ENCODE peak calls at places on chromosomes 12 and 14, in five cellular contexts. I, G, D, C and K are unnamed samples.

GRCh38 chr14:32998433-32998832 is 59.8 kb downstream of the NPAS3 start:
- DNase-seq in I (no peak), G (no peak), C (no peak), D (peak), K (peak)

GRCh38 chr14:99807413-99808132 is 14.4 kb downstream of the EML1 start:
- DNase-seq in I (no peak), C (no peak), G (no peak), D (no peak), K (peak)

GRCh38 chr12:4539167-4539870 is 629 bp downstream of the RAD51AP1 start:
- DNase-seq in D (no peak), G (no peak), I (no peak), C (no peak), K (peak)

GRCh38 chr12:132766380-132767085 is 4.9 kb upstream of the ANKLE2 start:
- DNase-seq in D (no peak), I (no peak), G (no peak), C (no peak), K (peak)

GRCh38 chr12:96422192-96422591 is 22.0 kb upstream of the CDK17 start:
- DNase-seq in C (no peak), D (no peak), G (no peak), I (no peak), K (no peak)

GRCh38 chr14:100140452-100141132 is 18.9 kb downstream of the DEGS2 start:
- DNase-seq in D (no peak), I (no peak), G (no peak), C (no peak), K (no peak)

GRCh38 chr14:58920230-58920629 is 268.2 kb upstream of the DAAM1 start:
- DNase-seq in D (no peak), C (no peak), I (no peak), G (no peak), K (no peak)

GRCh38 chr12:583251-583869 is 79.9 kb downstream of the NINJ2 start:
- DNase-seq in D (no peak), G (no peak), C (no peak), I (no peak), K (no peak)

GRCh38 chr12:117388865-117389508 is 27.6 kb upstream of the NOS1 start:
- DNase-seq in D (no peak), I (no peak), C (no peak), G (no peak), K (no peak)

GRCh38 chr14:68682166-68683103 is 110.4 kb downstream of the ZFP36L1 start:
- DNase-seq in G (no peak), C (no peak), I (peak), D (peak), K (peak)

GRCh38 chr14:76584271-76584702 is 177.0 kb upstream of the VASH1 start:
- DNase-seq in C (no peak), I (no peak), D (no peak), G (no peak), K (no peak)

GRCh38 chr14:104389326-104390220 is 190.0 kb upstream of the C14orf180 start:
- DNase-seq in G (peak), I (peak), C (peak), D (no peak), K (no peak)

GRCh38 chr14:24079521-24080141 is 8.3 kb downstream of the CPNE6 start:
- DNase-seq in G (no peak), C (no peak), D (no peak), I (no peak), K (no peak)